ENCODE peak calls at places on chromosomes 3 and 15, in six cellular contexts. A is left ventricle myocardium inferior, L is ovary, H is esophagus squamous epithelium, X is trophoblast cell, N is fibroblast of lung. D is an unnamed sample. For H3K4me1 and H3K36me3, the result is how much of the 10 kb centered on the place peaks cover.

GRCh38 chr3:193982258-193982659 is 153.7 kb upstream of the HES1 start:
- DNase-seq in A (peak), L (no peak), H (no peak), X (no peak), N (peak), D (no peak)

GRCh38 chr3:52277071-52277964 is 1.1 kb downstream of the WDR82 start:
- DNase-seq in A (peak), L (peak), H (no peak), X (peak), N (peak), D (no peak)

GRCh38 chr15:94229591-94230365 is 1.6 kb upstream of the MCTP2 start:
- DNase-seq in A (no peak), L (no peak), H (no peak), X (peak), N (no peak), D (no peak)

GRCh38 chr3:67357610-67358458 is 296.6 kb downstream of the SUCLG2 start:
- DNase-seq in A (no peak), L (no peak), H (no peak), X (peak), N (peak), D (no peak)

GRCh38 chr15:63497642-63498100 is 6.7 kb upstream of the USP3 start:
- DNase-seq in A (peak), L (no peak), H (no peak), X (no peak), N (no peak), D (no peak)

GRCh38 chr3:177724020-177724638 is 526.8 kb upstream of the TBL1XR1 start:
- DNase-seq in A (peak), L (peak), H (no peak), X (peak), N (peak), D (no peak)

GRCh38 chr3:12988728-12989454 is 84.3 kb downstream of the IQSEC1 start:
- DNase-seq in A (no peak), L (no peak), H (no peak), X (peak), N (no peak), D (no peak)

GRCh38 chr3:64164309-64164708 is 61.0 kb downstream of the PRICKLE2 start:
- DNase-seq in A (no peak), L (no peak), H (no peak), X (no peak), N (no peak), D (no peak)

GRCh38 chr3:170977911-170978310 is 48.6 kb downstream of the SLC2A2 start:
- DNase-seq in A (no peak), L (no peak), H (no peak), X (no peak), N (no peak), D (no peak)

GRCh38 chr3:158718490-158719170 is 13.6 kb downstream of the RARRES1 start:
- DNase-seq in A (no peak), L (no peak), H (no peak), X (peak), N (peak), D (no peak)

GRCh38 chr15:29034151-29034550 is 148.4 kb downstream of the APBA2 start:
- DNase-seq in A (no peak), L (no peak), H (no peak), X (no peak), N (peak), D (no peak)

GRCh38 chr15:90790561-90790960 is 73.4 kb downstream of the BLM start:
- DNase-seq in A (no peak), L (no peak), H (no peak), X (no peak), N (no peak), D (no peak)

GRCh38 chr3:10983219-10983916 is 9.2 kb upstream of the SLC6A1 start:
- DNase-seq in A (no peak), L (no peak), H (no peak), X (peak), N (peak), D (no peak)

GRCh38 chr3:133330043-133330442 is 69.8 kb upstream of the BFSP2 start:
- DNase-seq in A (no peak), L (no peak), H (no peak), X (peak), N (no peak), D (no peak)

GRCh38 chr3:137988982-137989381 is 21.0 kb upstream of the CLDN18 start:
- DNase-seq in A (no peak), L (no peak), H (no peak), X (no peak), N (no peak), D (no peak)

GRCh38 chr15:59931642-59932296 is 72.3 kb upstream of the FOXB1 start:
- DNase-seq in A (no peak), L (no peak), H (no peak), X (no peak), N (no peak), D (no peak)

GRCh38 chr3:35832140-35832571 is 192.8 kb downstream of the ARPP21 start:
- DNase-seq in A (no peak), L (no peak), H (no peak), X (peak), N (no peak), D (no peak)

GRCh38 chr15:60062826-60063225 is 58.7 kb downstream of the FOXB1 start:
- DNase-seq in A (no peak), L (no peak), H (no peak), X (peak), N (peak), D (no peak)

GRCh38 chr3:121985841-121986240 is 36.2 kb downstream of the ILDR1 start:
- DNase-seq in A (no peak), L (no peak), H (no peak), X (no peak), N (no peak), D (no peak)

GRCh38 chr3:195269375-195270078 is 1.4 kb downstream of the XXYLT1 start:
- DNase-seq in A (no peak), L (no peak), H (no peak), X (no peak), N (no peak), D (no peak)

GRCh38 chr3:37680393-37680792 is 181.3 kb upstream of the CTDSPL start:
- DNase-seq in A (no peak), L (no peak), H (no peak), X (no peak), N (no peak), D (no peak)
- H3K27ac ChIP-seq in A (peak), L (no peak), H (no peak), X (no peak), N (no peak), D (peak)

GRCh38 chr3:43995929-43996378 is 245.7 kb upstream of the TOPAZ1 start:
- DNase-seq in A (no peak), L (no peak), H (no peak), X (no peak), N (no peak), D (no peak)

GRCh38 chr3:43997788-43998373 is 243.8 kb upstream of the TOPAZ1 start:
- DNase-seq in A (no peak), L (no peak), H (no peak), X (peak), N (peak), D (no peak)

GRCh38 chr3:43996379-43997301 is 245.0 kb upstream of the TOPAZ1 start:
- DNase-seq in A (no peak), L (no peak), H (no peak), X (peak), N (peak), D (no peak)

GRCh38 chr3:43994594-43995077 is 247.1 kb upstream of the TOPAZ1 start:
- DNase-seq in A (no peak), L (no peak), H (no peak), X (no peak), N (no peak), D (no peak)

GRCh38 chr3:43995078-43995928 is 246.4 kb upstream of the TOPAZ1 start:
- DNase-seq in A (no peak), L (no peak), H (no peak), X (peak), N (peak), D (no peak)
- H3K4me1 ChIP-seq in A (under half), L (under half), H (half or more), X (under half), N (under half), D (under half)

DNA sequence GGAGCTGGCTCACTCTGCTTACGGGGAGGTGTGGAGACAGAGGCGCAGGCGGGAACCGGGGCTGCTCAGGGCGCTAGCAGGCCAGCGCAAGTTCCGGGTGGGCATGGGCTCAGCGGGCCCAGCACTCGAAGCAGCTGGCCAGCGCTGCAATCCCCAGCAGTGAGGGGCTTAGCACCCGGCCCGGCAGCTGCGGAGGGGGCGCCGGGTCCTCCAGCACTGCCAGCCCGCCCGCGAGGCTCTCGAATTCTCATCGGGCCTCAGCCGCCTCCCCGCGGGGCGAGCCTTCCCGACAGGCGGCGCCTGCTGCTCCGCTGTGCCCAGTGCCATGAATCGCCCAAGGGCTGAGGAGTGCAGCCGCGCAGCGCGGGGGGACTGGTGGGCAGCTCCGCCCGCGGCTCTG is 78.6 kb upstream of the MITF start:
- DNase-seq in A (no peak), L (no peak), H (no peak), X (no peak), N (no peak), D (no peak)
- H3K36me3 ChIP-seq in A (under half), L (under half), H (under half), X (under half), N (under half), D (under half)

DNA sequence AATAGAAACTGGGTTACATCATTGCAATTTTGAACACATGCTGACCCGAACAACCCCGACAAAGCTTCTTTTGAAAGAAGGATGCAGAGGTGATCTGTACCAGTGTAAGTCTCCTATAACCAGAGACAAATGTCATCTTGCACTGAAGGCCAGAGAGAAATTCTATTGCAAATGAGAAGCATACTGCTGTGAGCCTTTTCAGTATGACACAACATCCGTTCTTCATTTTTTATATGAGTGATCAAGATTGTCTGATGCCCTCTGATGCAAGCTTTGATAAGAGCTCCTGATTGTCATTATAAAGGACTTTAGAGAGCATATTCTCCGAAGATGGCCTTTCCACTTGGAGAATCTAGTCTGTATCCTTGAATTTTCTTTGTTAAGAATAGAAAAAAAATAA is 36.9 kb downstream of the PCOLCE2 start:
- DNase-seq in A (no peak), L (no peak), H (no peak), X (no peak), N (no peak), D (no peak)
- H3K27ac ChIP-seq in A (no peak), L (no peak), H (no peak), X (no peak), N (no peak), D (no peak)

DNA sequence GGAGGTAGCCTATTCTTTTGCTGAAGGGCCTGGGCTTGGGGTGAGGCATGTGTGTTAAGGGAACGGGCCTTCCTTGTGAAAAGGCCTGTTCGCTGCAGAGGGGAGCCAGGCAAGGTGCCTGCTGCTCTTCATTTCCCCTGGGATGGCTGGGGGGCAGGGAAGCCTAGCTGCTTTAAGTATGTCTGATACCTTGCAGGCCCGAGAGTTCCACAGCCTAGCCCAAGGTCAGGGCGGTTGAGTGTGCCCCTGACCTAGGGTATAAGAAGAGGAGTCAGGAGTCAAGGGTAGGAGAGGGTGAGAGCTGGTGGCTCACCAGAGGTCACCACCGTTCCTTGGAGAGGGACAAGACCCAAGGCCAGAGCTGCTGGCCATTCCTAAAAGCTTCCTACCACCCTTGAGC is 46.6 kb downstream of the UMPS start:
- DNase-seq in A (no peak), L (no peak), H (no peak), X (no peak), N (no peak), D (no peak)
- H3K4me1 ChIP-seq in A (half or more), L (under half), H (under half), X (half or more), N (under half), D (half or more)

DNA sequence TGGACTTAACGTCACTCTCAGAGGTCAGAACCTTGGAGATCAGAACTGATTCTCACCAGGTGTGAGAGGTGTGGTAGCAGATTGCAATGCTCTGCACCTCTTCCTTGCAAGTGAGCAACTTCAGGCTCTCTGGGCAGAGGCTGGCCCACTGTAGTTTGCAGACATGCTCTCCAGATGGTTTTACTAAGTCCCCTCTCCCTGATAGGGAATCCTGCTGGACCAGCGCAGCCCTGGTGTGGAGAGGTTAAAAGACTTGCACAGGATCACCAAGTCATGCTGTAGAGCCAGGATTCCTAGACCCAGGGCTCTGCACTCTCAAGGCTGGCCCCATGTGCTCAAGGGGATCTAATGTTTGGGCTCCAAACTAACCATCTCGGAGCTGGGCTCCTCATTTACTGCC is 62.2 kb downstream of the RPL39L start:
- DNase-seq in A (no peak), L (no peak), H (no peak), X (no peak), N (no peak), D (no peak)
- H3K36me3 ChIP-seq in A (half or more), L (under half), H (half or more), X (under half), N (under half), D (under half)

GRCh38 chr3:142098974-142099373 is 50.4 kb downstream of the TFDP2 start:
- DNase-seq in A (no peak), L (no peak), H (no peak), X (no peak), N (no peak), D (no peak)

GRCh38 chr3:142097099-142097843 is 52.1 kb downstream of the TFDP2 start:
- DNase-seq in A (no peak), L (no peak), H (no peak), X (no peak), N (no peak), D (no peak)

DNA sequence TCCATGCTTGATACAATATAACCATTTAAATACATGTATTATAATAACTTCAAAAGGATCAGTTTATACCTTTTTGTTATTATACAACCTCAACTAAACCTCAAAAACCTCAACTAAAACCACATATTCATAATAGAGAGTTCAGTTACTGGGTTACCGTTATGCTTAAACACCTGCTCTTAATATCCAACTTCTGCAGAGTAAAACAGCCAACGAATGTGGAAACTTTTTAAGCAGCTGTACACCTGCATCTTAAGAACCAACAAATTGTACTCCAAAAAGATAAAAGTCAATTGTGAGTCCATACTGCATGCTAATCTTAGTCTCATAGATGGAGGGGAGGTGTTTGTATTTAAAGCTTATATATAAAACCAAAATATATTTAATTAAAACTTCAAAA is 53.5 kb downstream of the TFDP2 start:
- DNase-seq in A (no peak), L (no peak), H (no peak), X (no peak), N (no peak), D (no peak)
- H3K27ac ChIP-seq in A (no peak), L (no peak), H (no peak), X (no peak), N (no peak), D (no peak)

D was measured in thoracic aorta.